ENCODE peak calls at places on chromosome 6, in seven cellular contexts. One of them, this sample, is unnamed.

GRCh38 chr6:147159536-147160374 is 44.5 kb upstream of the STXBP5 start:
- DNase-seq in GM12878: no peak
- DNase-seq in HepG2: no peak
- DNase-seq in H1: no peak
- DNase-seq in K562: no peak
- DNase-seq in HCT116: no peak
- DNase-seq in SK-N-SH: no peak
- DNase-seq in this sample: no peak

GRCh38 chr6:44789790-44790189 is 402.3 kb downstream of the CDC5L start:
- DNase-seq in HCT116: no peak
- DNase-seq in K562: no peak
- DNase-seq in H1: no peak
- DNase-seq in SK-N-SH: no peak
- DNase-seq in HepG2: no peak
- DNase-seq in GM12878: no peak
- DNase-seq in this sample: no peak

GRCh38 chr6:153735761-153736160 is 303.3 kb upstream of the OPRM1 start:
- DNase-seq in H1: no peak
- DNase-seq in SK-N-SH: no peak
- DNase-seq in HCT116: no peak
- DNase-seq in K562: no peak
- DNase-seq in GM12878: no peak
- DNase-seq in HepG2: no peak
- DNase-seq in this sample: no peak

GRCh38 chr6:25452027-25452426 is 172.9 kb downstream of the CARMIL1 start:
- DNase-seq in SK-N-SH: no peak
- DNase-seq in HepG2: no peak
- DNase-seq in H1: no peak
- DNase-seq in HCT116: no peak
- DNase-seq in K562: no peak
- DNase-seq in GM12878: no peak
- DNase-seq in this sample: no peak

GRCh38 chr6:158014505-158015187 is 33.0 kb downstream of the SYNJ2 start:
- DNase-seq in K562: no peak
- DNase-seq in SK-N-SH: no peak
- DNase-seq in HepG2: peak
- DNase-seq in HCT116: no peak
- DNase-seq in H1: no peak
- DNase-seq in GM12878: no peak
- DNase-seq in this sample: no peak

GRCh38 chr6:129812145-129812777 is 48.9 kb downstream of the TMEM244 start:
- DNase-seq in HCT116: no peak
- DNase-seq in GM12878: no peak
- DNase-seq in H1: no peak
- DNase-seq in K562: no peak
- DNase-seq in SK-N-SH: no peak
- DNase-seq in HepG2: no peak
- DNase-seq in this sample: no peak

GRCh38 chr6:2162089-2162465 is 83.3 kb downstream of the GMDS start:
- DNase-seq in HCT116: peak
- DNase-seq in K562: no peak
- DNase-seq in HepG2: no peak
- DNase-seq in SK-N-SH: no peak
- DNase-seq in GM12878: no peak
- DNase-seq in H1: no peak
- DNase-seq in this sample: peak

GRCh38 chr6:148508401-148509151 is 165.9 kb downstream of the SASH1 start:
- DNase-seq in GM12878: no peak
- DNase-seq in HCT116: no peak
- DNase-seq in SK-N-SH: no peak
- DNase-seq in HepG2: no peak
- DNase-seq in K562: no peak
- DNase-seq in H1: no peak
- DNase-seq in this sample: peak

GRCh38 chr6:163955752-163956151 is 541.2 kb downstream of the QKI start:
- DNase-seq in GM12878: no peak
- DNase-seq in HepG2: no peak
- DNase-seq in HCT116: no peak
- DNase-seq in SK-N-SH: no peak
- DNase-seq in K562: no peak
- DNase-seq in H1: no peak
- DNase-seq in this sample: no peak

GRCh38 chr6:105072799-105073199 is 107.0 kb downstream of the POPDC3 start:
- DNase-seq in HepG2: peak
- DNase-seq in H1: no peak
- DNase-seq in SK-N-SH: no peak
- DNase-seq in HCT116: no peak
- DNase-seq in GM12878: no peak
- DNase-seq in K562: no peak
- DNase-seq in this sample: no peak

GRCh38 chr6:129717287-129717686 is 7.3 kb upstream of the ARHGAP18 start:
- DNase-seq in HCT116: no peak
- DNase-seq in HepG2: peak
- DNase-seq in H1: no peak
- DNase-seq in GM12878: no peak
- DNase-seq in SK-N-SH: no peak
- DNase-seq in K562: no peak
- DNase-seq in this sample: no peak

GRCh38 chr6:131844243-131844841 is 36.5 kb downstream of the ENPP1 start:
- DNase-seq in HepG2: peak
- DNase-seq in H1: no peak
- DNase-seq in SK-N-SH: no peak
- DNase-seq in GM12878: no peak
- DNase-seq in HCT116: no peak
- DNase-seq in K562: no peak
- DNase-seq in this sample: peak

GRCh38 chr6:90144396-90144795 is 152.2 kb downstream of the BACH2 start:
- DNase-seq in HCT116: no peak
- DNase-seq in HepG2: no peak
- DNase-seq in GM12878: no peak
- DNase-seq in H1: no peak
- DNase-seq in K562: no peak
- DNase-seq in SK-N-SH: no peak
- DNase-seq in this sample: no peak

GRCh38 chr6:96898241-96898851 is 655 bp upstream of the NDUFAF4 start:
- DNase-seq in HCT116: no peak
- DNase-seq in GM12878: no peak
- DNase-seq in K562: peak
- DNase-seq in SK-N-SH: peak
- DNase-seq in H1: no peak
- DNase-seq in HepG2: no peak
- DNase-seq in this sample: no peak

GRCh38 chr6:69719602-69720193 is 77.1 kb downstream of the LMBRD1 start:
- DNase-seq in H1: no peak
- DNase-seq in SK-N-SH: peak
- DNase-seq in K562: peak
- DNase-seq in HepG2: peak
- DNase-seq in GM12878: no peak
- DNase-seq in HCT116: peak
- DNase-seq in this sample: peak

GRCh38 chr6:5422321-5422915 is 161.1 kb downstream of the FARS2 start:
- DNase-seq in K562: peak
- DNase-seq in HepG2: peak
- DNase-seq in HCT116: peak
- DNase-seq in SK-N-SH: peak
- DNase-seq in GM12878: no peak
- DNase-seq in H1: peak
- DNase-seq in this sample: peak

GRCh38 chr6:19906161-19906560 is 69.0 kb downstream of the ID4 start:
- DNase-seq in HepG2: no peak
- DNase-seq in GM12878: no peak
- DNase-seq in K562: no peak
- DNase-seq in SK-N-SH: no peak
- DNase-seq in H1: no peak
- DNase-seq in HCT116: no peak
- DNase-seq in this sample: no peak

GRCh38 chr6:169529931-169530761 is 171.7 kb downstream of the WDR27 start:
- DNase-seq in GM12878: no peak
- DNase-seq in HCT116: no peak
- DNase-seq in HepG2: no peak
- DNase-seq in SK-N-SH: no peak
- DNase-seq in K562: no peak
- DNase-seq in H1: no peak
- DNase-seq in this sample: peak

GRCh38 chr6:33082702-33083101 is 6.9 kb downstream of the HLA-DPB1 start:
- DNase-seq in HCT116: peak
- DNase-seq in HepG2: peak
- DNase-seq in K562: peak
- DNase-seq in GM12878: no peak
- DNase-seq in H1: no peak
- DNase-seq in SK-N-SH: peak
- DNase-seq in this sample: no peak

GRCh38 chr6:79188885-79189505 is 45.5 kb downstream of the HMGN3 start:
- DNase-seq in HepG2: no peak
- DNase-seq in K562: no peak
- DNase-seq in GM12878: no peak
- DNase-seq in HCT116: no peak
- DNase-seq in H1: no peak
- DNase-seq in SK-N-SH: no peak
- DNase-seq in this sample: no peak

GRCh38 chr6:27161946-27162603 is 85.4 kb upstream of the PRSS16 start:
- DNase-seq in SK-N-SH: peak
- DNase-seq in GM12878: no peak
- DNase-seq in HepG2: peak
- DNase-seq in K562: peak
- DNase-seq in H1: no peak
- DNase-seq in HCT116: peak
- DNase-seq in this sample: no peak

GRCh38 chr6:27863962-27864905 is 48.0 kb downstream of the OR2B2 start:
- DNase-seq in HCT116: no peak
- DNase-seq in K562: no peak
- DNase-seq in SK-N-SH: no peak
- DNase-seq in H1: no peak
- DNase-seq in GM12878: no peak
- DNase-seq in HepG2: no peak
- DNase-seq in this sample: no peak

GRCh38 chr6:128275030-128275429 is 245.4 kb downstream of the PTPRK start:
- DNase-seq in SK-N-SH: no peak
- DNase-seq in HepG2: no peak
- DNase-seq in GM12878: no peak
- DNase-seq in K562: no peak
- DNase-seq in H1: no peak
- DNase-seq in HCT116: no peak
- DNase-seq in this sample: no peak

GRCh38 chr6:119129148-119129967 is 50.9 kb upstream of the FAM184A start:
- DNase-seq in SK-N-SH: peak
- DNase-seq in HepG2: peak
- DNase-seq in GM12878: no peak
- DNase-seq in K562: peak
- DNase-seq in HCT116: peak
- DNase-seq in H1: no peak
- DNase-seq in this sample: no peak
- TF ChIP-seq JUND in SK-N-SH: no peak
- TF ChIP-seq JUND in HepG2: no peak
- TF ChIP-seq JUND in GM12878: no peak
- TF ChIP-seq JUND in K562: no peak
- TF ChIP-seq JUND in HCT116: no peak
- TF ChIP-seq JUND in H1: no peak
- TF ChIP-seq JUND in this sample: no peak

GRCh38 chr6:115137910-115138309 is 795.1 kb upstream of the HS3ST5 start:
- DNase-seq in K562: no peak
- DNase-seq in HepG2: no peak
- DNase-seq in GM12878: no peak
- DNase-seq in HCT116: no peak
- DNase-seq in H1: no peak
- DNase-seq in SK-N-SH: no peak
- DNase-seq in this sample: no peak
- TF ChIP-seq JUND in K562: no peak
- TF ChIP-seq JUND in HepG2: no peak
- TF ChIP-seq JUND in GM12878: no peak
- TF ChIP-seq JUND in HCT116: no peak
- TF ChIP-seq JUND in H1: no peak
- TF ChIP-seq JUND in SK-N-SH: no peak
- TF ChIP-seq JUND in this sample: no peak

DNA sequence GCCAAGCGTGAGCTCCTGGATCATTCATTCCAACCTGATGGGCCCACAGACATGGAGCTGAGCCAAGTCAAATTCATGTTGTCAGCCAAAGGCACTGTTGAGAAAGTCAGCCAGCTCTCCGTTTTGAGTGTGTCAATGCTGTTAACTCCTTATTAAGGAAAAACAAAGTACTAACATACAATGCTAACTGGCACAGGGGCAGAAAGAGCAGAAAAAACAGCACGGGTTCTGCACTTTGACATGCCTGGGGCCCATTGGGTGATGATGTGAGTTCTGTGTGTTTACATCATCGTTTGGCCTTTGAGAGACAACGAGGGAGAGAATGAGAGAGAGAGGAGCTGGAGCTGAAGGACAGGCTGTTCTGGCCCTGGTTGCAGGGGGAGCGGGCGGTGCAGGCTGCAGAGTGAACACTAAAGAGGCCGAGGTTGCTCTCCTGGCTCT is 85.9 kb downstream of the SMOC2 start:
- DNase-seq in K562: no peak
- DNase-seq in H1: no peak
- DNase-seq in SK-N-SH: no peak
- DNase-seq in HepG2: no peak
- DNase-seq in GM12878: no peak
- DNase-seq in HCT116: no peak
- DNase-seq in this sample: peak
- TF ChIP-seq JUND in K562: no peak
- TF ChIP-seq JUND in H1: no peak
- TF ChIP-seq JUND in SK-N-SH: no peak
- TF ChIP-seq JUND in HepG2: no peak
- TF ChIP-seq JUND in GM12878: no peak
- TF ChIP-seq JUND in HCT116: no peak
- TF ChIP-seq JUND in this sample: no peak

GRCh38 chr6:40582892-40583291 is 4.3 kb downstream of the LRFN2 start:
- DNase-seq in HepG2: no peak
- DNase-seq in HCT116: no peak
- DNase-seq in SK-N-SH: no peak
- DNase-seq in GM12878: no peak
- DNase-seq in H1: no peak
- DNase-seq in K562: no peak
- DNase-seq in this sample: peak

GRCh38 chr6:40579101-40579500 is 8.1 kb downstream of the LRFN2 start:
- DNase-seq in H1: no peak
- DNase-seq in HCT116: no peak
- DNase-seq in HepG2: no peak
- DNase-seq in GM12878: no peak
- DNase-seq in K562: no peak
- DNase-seq in SK-N-SH: no peak
- DNase-seq in this sample: no peak

GRCh38 chr6:40573221-40573620 is 13.9 kb downstream of the LRFN2 start:
- DNase-seq in HCT116: no peak
- DNase-seq in GM12878: no peak
- DNase-seq in H1: no peak
- DNase-seq in SK-N-SH: no peak
- DNase-seq in K562: no peak
- DNase-seq in HepG2: no peak
- DNase-seq in this sample: no peak

DNA sequence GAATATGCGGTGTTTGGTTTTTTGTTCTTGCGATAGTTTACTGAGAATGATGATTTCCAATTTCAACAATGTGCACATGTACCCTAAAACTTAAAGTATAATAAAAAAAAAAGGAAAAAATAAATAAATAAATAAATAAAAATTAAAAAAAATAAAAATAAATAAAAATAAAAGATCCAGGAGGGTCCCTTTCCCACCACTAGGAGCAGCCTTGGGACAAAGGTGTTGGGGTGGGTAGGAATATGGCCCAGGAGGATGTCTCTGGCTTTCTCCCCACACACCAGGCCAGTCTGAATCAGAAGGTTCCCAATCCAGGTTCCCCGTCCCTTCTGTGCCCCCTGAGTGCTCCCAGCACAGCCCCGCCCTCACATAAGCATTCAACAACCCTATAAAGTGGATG is 9.5 kb downstream of the LRFN2 start:
- DNase-seq in HCT116: no peak
- DNase-seq in GM12878: no peak
- DNase-seq in SK-N-SH: no peak
- DNase-seq in HepG2: no peak
- DNase-seq in K562: no peak
- DNase-seq in H1: no peak
- DNase-seq in this sample: no peak
- TF ChIP-seq JUND in HCT116: no peak
- TF ChIP-seq JUND in GM12878: no peak
- TF ChIP-seq JUND in SK-N-SH: no peak
- TF ChIP-seq JUND in HepG2: no peak
- TF ChIP-seq JUND in K562: no peak
- TF ChIP-seq JUND in H1: no peak
- TF ChIP-seq JUND in this sample: no peak

This sample was measured in T47D.